ENCODE peak calls at places on chromosome 21, in four cellular contexts. S is K562, X is HepG2, G is WTC11. H is an unnamed sample.

GRCh38 chr21:32604484-32604883 is 7.7 kb downstream of the CFAP298 start:
- DNase-seq in S (no peak), X (no peak), G (peak), H (no peak)

GRCh38 chr21:28436286-28436932 is 556.3 kb downstream of the LTN1 start:
- DNase-seq in S (no peak), X (no peak), G (no peak), H (no peak)

GRCh38 chr21:27569091-27569490 is 602.2 kb upstream of the ADAMTS5 start:
- DNase-seq in S (no peak), X (no peak), G (no peak), H (no peak)

GRCh38 chr21:43318841-43319781 is 107.8 kb downstream of the SIK1 start:
- DNase-seq in S (no peak), X (no peak), G (no peak), H (peak)

GRCh38 chr21:42381347-42381984 is 14.4 kb downstream of the TMPRSS3 start:
- DNase-seq in S (no peak), X (peak), G (peak), H (no peak)

GRCh38 chr21:25970254-25970930 is 200.2 kb downstream of the APP start:
- DNase-seq in S (no peak), X (no peak), G (no peak), H (no peak)

GRCh38 chr21:27104749-27105439 is 138.0 kb upstream of the ADAMTS5 start:
- DNase-seq in S (no peak), X (no peak), G (no peak), H (no peak)

GRCh38 chr21:19322360-19322759 is 918.8 kb upstream of the TMPRSS15 start:
- DNase-seq in S (no peak), X (no peak), G (no peak), H (no peak)

GRCh38 chr21:43861716-43862115 is 3.3 kb upstream of the AGPAT3 start:
- DNase-seq in S (no peak), X (no peak), G (no peak), H (no peak)

GRCh38 chr21:43196789-43197188 is 28.0 kb downstream of the CRYAA start:
- DNase-seq in S (no peak), X (no peak), G (peak), H (no peak)

GRCh38 chr21:43719748-43720538 is 1.0 kb downstream of the PDXK start:
- DNase-seq in S (no peak), X (no peak), G (no peak), H (no peak)

GRCh38 chr21:23162213-23162946 is 2164.2 kb downstream of the NCAM2 start:
- DNase-seq in S (no peak), X (no peak), G (no peak), H (no peak)

GRCh38 chr21:28675265-28676041 is 317.2 kb downstream of the LTN1 start:
- DNase-seq in S (no peak), X (no peak), G (no peak), H (no peak)

GRCh38 chr21:21018841-21019240 is 20.6 kb downstream of the NCAM2 start:
- DNase-seq in S (no peak), X (no peak), G (no peak), H (no peak)

GRCh38 chr21:42439284-42440186 is 35.8 kb downstream of the UBASH3A start:
- DNase-seq in S (no peak), X (no peak), G (no peak), H (no peak)

GRCh38 chr21:39648879-39649278 is 36.1 kb downstream of the B3GALT5 start:
- DNase-seq in S (no peak), X (no peak), G (no peak), H (no peak)

GRCh38 chr21:35663856-35664606 is 396.3 kb downstream of the SETD4 start:
- DNase-seq in S (no peak), X (no peak), G (no peak), H (no peak)
- TF ChIP-seq TCF7 in S (no peak), X (no peak), G (no peak), H (no peak)

GRCh38 chr21:37886120-37886519 is 30.1 kb downstream of the KCNJ6 start:
- DNase-seq in S (no peak), X (no peak), G (no peak), H (no peak)
- TF ChIP-seq TCF7 in S (no peak), X (no peak), G (no peak), H (no peak)

DNA sequence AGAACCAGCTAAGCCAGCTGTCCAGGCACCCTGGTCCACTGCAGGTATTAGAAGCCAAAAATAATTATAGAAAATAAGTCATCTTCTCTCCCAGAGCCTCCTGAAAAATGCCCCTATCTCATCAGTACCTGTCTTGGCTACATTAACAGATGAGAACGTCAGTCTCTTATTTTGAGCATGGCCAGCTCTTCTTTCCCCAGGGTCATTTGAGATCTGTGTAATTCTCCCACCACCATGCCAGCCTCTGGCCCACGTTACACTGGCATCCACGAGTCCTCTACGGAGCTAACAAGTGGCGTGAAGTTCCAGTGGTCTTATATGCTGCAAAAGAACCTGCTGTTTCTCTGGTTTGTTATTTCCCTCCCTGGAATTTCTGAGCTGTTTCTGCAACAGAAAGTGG is 118.0 kb downstream of the ATP5PO start:
- DNase-seq in S (no peak), X (no peak), G (no peak), H (no peak)
- TF ChIP-seq TCF7 in S (no peak), X (no peak), G (no peak), H (no peak)

GRCh38 chr21:41210405-41211040 is 42.6 kb downstream of the BACE2 start:
- DNase-seq in S (no peak), X (no peak), G (no peak), H (no peak)
- TF ChIP-seq TCF7 in S (no peak), X (no peak), G (no peak), H (no peak)

GRCh38 chr21:34367320-34367935 is 3.6 kb downstream of the KCNE2 start:
- DNase-seq in S (no peak), X (peak), G (peak), H (no peak)
- TF ChIP-seq TCF7 in S (no peak), X (no peak), G (no peak), H (no peak)

GRCh38 chr21:45285266-45285931 is 2.3 kb downstream of the POFUT2 start:
- DNase-seq in S (no peak), X (no peak), G (no peak), H (no peak)

GRCh38 chr21:45283019-45283610 is 4.6 kb downstream of the POFUT2 start:
- DNase-seq in S (no peak), X (no peak), G (peak), H (no peak)

GRCh38 chr21:45284456-45284741 is 3.3 kb downstream of the POFUT2 start:
- DNase-seq in S (no peak), X (no peak), G (no peak), H (no peak)

GRCh38 chr21:45282283-45283018 is 5.2 kb downstream of the POFUT2 start:
- DNase-seq in S (no peak), X (no peak), G (no peak), H (no peak)

DNA sequence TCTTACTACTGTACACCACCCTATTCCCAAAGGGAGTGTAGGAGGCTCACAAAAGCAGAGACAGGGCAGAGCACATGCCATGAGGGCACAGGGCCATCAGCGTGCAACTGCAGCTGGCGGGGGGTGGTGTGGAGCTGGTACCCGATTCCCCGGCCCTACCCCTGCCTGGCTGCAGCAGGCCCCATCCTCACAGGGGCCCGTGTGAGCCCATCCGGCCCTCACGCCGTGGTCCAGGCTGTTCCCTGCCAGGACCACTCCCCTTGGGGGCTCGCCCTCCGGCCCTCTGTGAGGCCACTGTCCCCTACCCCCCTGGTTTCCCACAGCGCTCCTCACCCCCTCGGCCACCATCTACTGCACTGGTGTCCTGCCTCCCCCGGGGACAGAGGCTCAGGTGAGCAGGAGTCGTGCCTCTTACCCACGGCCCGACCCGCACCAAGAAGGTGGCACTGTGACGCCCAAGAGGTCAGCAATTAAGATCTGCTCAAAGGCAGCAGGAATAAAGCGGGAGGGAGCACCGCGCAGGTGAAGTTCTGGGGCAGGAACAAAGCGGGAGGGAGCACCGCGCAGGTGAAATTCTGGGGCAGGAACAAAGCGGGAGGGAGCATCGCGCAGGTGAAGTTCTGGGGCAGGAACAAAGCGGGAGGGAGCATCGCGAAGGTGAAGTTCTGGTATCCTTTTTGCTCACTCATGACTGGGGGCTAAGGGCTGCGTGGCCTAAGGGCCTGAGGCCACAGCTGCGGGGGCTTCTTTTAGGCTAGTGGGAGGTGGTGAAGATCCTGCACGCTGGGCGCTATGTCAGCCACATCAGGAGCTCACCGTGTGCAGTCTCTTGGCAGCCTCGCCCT is 3.9 kb downstream of the POFUT2 start:
- DNase-seq in S (no peak), X (no peak), G (peak), H (no peak)
- TF ChIP-seq TCF7 in S (no peak), X (no peak), G (no peak), H (no peak)

DNA sequence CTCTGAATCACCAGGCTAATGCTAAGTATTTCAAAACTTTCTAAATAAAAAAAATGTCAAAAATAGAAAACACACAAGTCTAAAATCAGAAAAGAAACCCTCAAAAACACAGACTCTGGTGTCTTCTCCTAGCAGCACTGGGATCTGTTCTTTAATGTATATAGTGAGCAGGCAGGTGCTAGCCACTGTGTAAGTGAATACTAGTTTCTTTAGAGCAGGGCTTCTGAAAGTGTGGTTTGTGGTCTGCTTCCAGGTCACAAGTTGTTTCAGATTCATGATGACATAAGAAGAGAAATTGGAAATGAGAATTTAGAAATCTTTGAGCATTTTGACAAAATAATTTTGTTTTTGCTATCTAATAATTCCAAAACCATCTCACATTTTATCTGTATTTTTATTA is 763.1 kb downstream of the USP25 start:
- DNase-seq in S (no peak), X (no peak), G (no peak), H (no peak)
- TF ChIP-seq TCF7 in S (no peak), X (no peak), G (no peak), H (no peak)

H was measured in GM12878.